ENCODE peak calls at places on chromosomes 16 and 17, in six cellular contexts. H, U, S, E, O and X are unnamed samples.

GRCh38 chr17:78484300-78485159 is 92.7 kb downstream of the DNAH17 start:
- DNase-seq in H (no peak), U (peak), S (peak), E (peak), O (peak), X (no peak)

GRCh38 chr16:459761-460160 is 34.3 kb downstream of the RAB11FIP3 start:
- DNase-seq in H (no peak), U (no peak), S (no peak), E (no peak), O (no peak), X (no peak)

GRCh38 chr16:73878616-73879015 is 418.0 kb upstream of the PSMD7 start:
- DNase-seq in H (peak), U (no peak), S (no peak), E (no peak), O (peak), X (no peak)

GRCh38 chr16:53213542-53213941 is 158.8 kb downstream of the CHD9 start:
- DNase-seq in H (no peak), U (no peak), S (no peak), E (no peak), O (no peak), X (no peak)

GRCh38 chr16:29784901-29785500 is 5.5 kb upstream of the KIF22 start:
- DNase-seq in H (peak), U (peak), S (peak), E (peak), O (peak), X (no peak)

GRCh38 chr16:8631818-8632217 is 10.3 kb downstream of the METTL22 start:
- DNase-seq in H (no peak), U (no peak), S (no peak), E (no peak), O (no peak), X (no peak)

GRCh38 chr16:85234310-85235235 is 122.3 kb upstream of the CIBAR2 start:
- DNase-seq in H (no peak), U (peak), S (peak), E (peak), O (peak), X (no peak)

GRCh38 chr16:963913-964695 is 6.7 kb downstream of the LMF1 start:
- DNase-seq in H (no peak), U (no peak), S (no peak), E (no peak), O (no peak), X (no peak)

GRCh38 chr17:79595471-79595870 is 15.4 kb downstream of the RBFOX3 start:
- DNase-seq in H (no peak), U (no peak), S (no peak), E (no peak), O (no peak), X (no peak)

GRCh38 chr17:34206569-34206968 is 48.5 kb upstream of the CCL2 start:
- DNase-seq in H (no peak), U (no peak), S (no peak), E (no peak), O (no peak), X (no peak)

GRCh38 chr16:29877266-29877961 is 14.4 kb upstream of the CDIPT start:
- DNase-seq in H (peak), U (peak), S (peak), E (peak), O (peak), X (no peak)

GRCh38 chr17:77645441-77646430 is 312.8 kb upstream of the TNRC6C start:
- DNase-seq in H (no peak), U (peak), S (peak), E (no peak), O (no peak), X (no peak)

GRCh38 chr16:49260253-49260652 is 21.4 kb downstream of the CBLN1 start:
- DNase-seq in H (no peak), U (no peak), S (no peak), E (no peak), O (no peak), X (no peak)

GRCh38 chr17:48011405-48012150 is 26.0 kb downstream of the COPZ2 start:
- DNase-seq in H (peak), U (peak), S (peak), E (peak), O (peak), X (no peak)

GRCh38 chr17:21373034-21373433 is 3.1 kb upstream of the KCNJ12 start:
- DNase-seq in H (no peak), U (no peak), S (no peak), E (no peak), O (no peak), X (no peak)

GRCh38 chr16:30349695-30350094 is 5.4 kb downstream of the CD2BP2 start:
- DNase-seq in H (no peak), U (no peak), S (no peak), E (no peak), O (no peak), X (no peak)

GRCh38 chr17:75785770-75786538 is 1.3 kb downstream of the UNK start:
- DNase-seq in H (peak), U (no peak), S (no peak), E (no peak), O (peak), X (no peak)

GRCh38 chr17:74210191-74211140 is 2.9 kb upstream of the TTYH2 start:
- DNase-seq in H (peak), U (peak), S (peak), E (peak), O (peak), X (no peak)

GRCh38 chr17:81067331-81067730 is 32.4 kb downstream of the BAIAP2 start:
- DNase-seq in H (no peak), U (no peak), S (no peak), E (no peak), O (no peak), X (no peak)

GRCh38 chr17:79388556-79389295 is 222.1 kb downstream of the RBFOX3 start:
- DNase-seq in H (peak), U (peak), S (peak), E (peak), O (peak), X (no peak)

GRCh38 chr17:67566656-67567055 is 151.1 kb upstream of the NOL11 start:
- DNase-seq in H (peak), U (peak), S (peak), E (no peak), O (no peak), X (peak)

GRCh38 chr17:56752263-56752662 is 81.5 kb downstream of the C17orf67 start:
- DNase-seq in H (no peak), U (no peak), S (no peak), E (no peak), O (peak), X (no peak)

GRCh38 chr17:75069783-75070182 is 18.0 kb upstream of the SLC16A5 start:
- DNase-seq in H (no peak), U (no peak), S (no peak), E (no peak), O (peak), X (no peak)

GRCh38 chr16:3101018-3101840 is 2.1 kb upstream of the ZSCAN10 start:
- DNase-seq in H (no peak), U (peak), S (peak), E (peak), O (peak), X (no peak)

GRCh38 chr17:64387145-64387473 is 3.6 kb downstream of the PECAM1 start:
- DNase-seq in H (no peak), U (no peak), S (no peak), E (no peak), O (no peak), X (no peak)

GRCh38 chr16:70429888-70430666 is 8.8 kb downstream of the ST3GAL2 start:
- DNase-seq in H (no peak), U (no peak), S (no peak), E (no peak), O (no peak), X (no peak)

GRCh38 chr16:70432304-70432799 is 6.5 kb downstream of the ST3GAL2 start:
- DNase-seq in H (no peak), U (no peak), S (no peak), E (no peak), O (peak), X (no peak)

GRCh38 chr16:70428178-70428998 is 10.5 kb downstream of the ST3GAL2 start:
- DNase-seq in H (peak), U (peak), S (peak), E (peak), O (peak), X (no peak)

GRCh38 chr16:70430667-70431536 is 8.0 kb downstream of the ST3GAL2 start:
- DNase-seq in H (no peak), U (peak), S (peak), E (peak), O (peak), X (no peak)

GRCh38 chr16:70427786-70428177 is 11.1 kb downstream of the ST3GAL2 start:
- DNase-seq in H (no peak), U (no peak), S (no peak), E (no peak), O (no peak), X (no peak)
- H3K9ac ChIP-seq in H (peak), U (peak), S (peak), E (peak), O (peak), X (no peak)

GRCh38 chr17:41529491-41529915 is 1.4 kb upstream of the KRT19 start:
- DNase-seq in H (no peak), U (no peak), S (no peak), E (no peak), O (no peak), X (no peak)
- H3K9ac ChIP-seq in H (no peak), U (no peak), S (peak), E (peak), O (no peak), X (no peak)

GRCh38 chr16:69940676-69941075 is 10.5 kb upstream of the CLEC18A start:
- DNase-seq in H (no peak), U (no peak), S (no peak), E (no peak), O (no peak), X (no peak)

GRCh38 chr16:69942627-69943170 is 8.4 kb upstream of the CLEC18A start:
- DNase-seq in H (no peak), U (no peak), S (no peak), E (no peak), O (no peak), X (no peak)

GRCh38 chr16:69939821-69940585 is 11.1 kb upstream of the CLEC18A start:
- DNase-seq in H (no peak), U (no peak), S (no peak), E (no peak), O (no peak), X (no peak)

GRCh38 chr16:69941251-69942098 is 9.7 kb upstream of the CLEC18A start:
- DNase-seq in H (no peak), U (no peak), S (no peak), E (no peak), O (peak), X (no peak)

DNA sequence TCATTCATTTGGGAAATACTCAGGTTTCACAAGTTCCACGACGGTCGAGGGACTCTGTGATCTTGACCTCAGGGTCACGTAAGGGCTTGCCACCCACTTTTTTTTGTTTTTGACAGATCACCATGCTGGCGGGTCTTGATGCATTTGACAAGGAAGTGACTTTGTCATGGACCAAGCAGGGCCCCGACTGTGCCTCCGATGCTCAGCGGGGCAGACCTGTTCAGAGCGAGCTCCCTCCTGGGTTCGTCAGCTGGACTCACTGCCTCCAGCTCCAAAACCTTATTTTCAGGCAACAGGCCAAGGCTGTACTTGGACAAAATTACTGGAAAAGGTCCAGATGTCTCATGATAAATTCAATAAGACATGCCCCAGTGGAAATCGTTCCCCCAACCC is 9.0 kb upstream of the CLEC18A start:
- DNase-seq in H (no peak), U (no peak), S (no peak), E (no peak), O (no peak), X (no peak)
- H3K9ac ChIP-seq in H (no peak), U (no peak), S (no peak), E (no peak), O (no peak), X (no peak)

GRCh38 chr16:35207059-35207999 is 1747.9 kb downstream of the TP53TG3F start:
- DNase-seq in H (no peak), U (no peak), S (no peak), E (peak), O (no peak), X (no peak)
- H3K9ac ChIP-seq in H (no peak), U (no peak), S (no peak), E (no peak), O (no peak), X (no peak)

DNA sequence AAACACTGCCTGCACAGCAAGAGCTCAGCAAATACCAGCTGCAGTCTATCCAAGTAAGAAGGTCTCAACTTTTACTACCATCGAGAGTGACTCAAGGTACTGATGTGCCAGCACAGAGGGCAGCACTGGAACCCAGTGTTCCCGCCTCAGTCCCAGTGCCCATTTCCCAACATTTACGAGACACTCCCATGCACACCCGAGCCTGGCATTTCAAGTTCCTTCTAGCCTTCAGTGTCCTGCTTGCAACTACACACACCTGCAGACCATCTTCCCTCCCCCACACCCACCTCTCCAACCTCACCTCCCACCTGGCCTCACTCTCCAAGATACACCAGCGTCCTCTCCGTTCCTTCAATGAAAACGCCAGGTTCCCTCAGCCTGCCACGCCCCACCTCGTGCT is 3.2 kb downstream of the KLHDC4 start:
- DNase-seq in H (no peak), U (no peak), S (no peak), E (no peak), O (no peak), X (no peak)
- H3K9ac ChIP-seq in H (no peak), U (no peak), S (no peak), E (peak), O (no peak), X (no peak)

GRCh38 chr17:3891626-3892094 is 1.2 kb downstream of the CAMKK1 start:
- DNase-seq in H (no peak), U (no peak), S (peak), E (no peak), O (no peak), X (no peak)
- H3K9ac ChIP-seq in H (no peak), U (no peak), S (no peak), E (peak), O (peak), X (peak)

GRCh38 chr17:8125196-8125946 is 1.5 kb upstream of the HES7 start:
- DNase-seq in H (peak), U (peak), S (peak), E (peak), O (peak), X (no peak)
- H3K9ac ChIP-seq in H (peak), U (no peak), S (no peak), E (peak), O (peak), X (peak)

GRCh38 chr17:82200135-82200534 is 12.5 kb downstream of the CCDC57 start:
- DNase-seq in H (no peak), U (no peak), S (no peak), E (peak), O (no peak), X (no peak)
- H3K9ac ChIP-seq in H (no peak), U (no peak), S (no peak), E (peak), O (no peak), X (no peak)

DNA sequence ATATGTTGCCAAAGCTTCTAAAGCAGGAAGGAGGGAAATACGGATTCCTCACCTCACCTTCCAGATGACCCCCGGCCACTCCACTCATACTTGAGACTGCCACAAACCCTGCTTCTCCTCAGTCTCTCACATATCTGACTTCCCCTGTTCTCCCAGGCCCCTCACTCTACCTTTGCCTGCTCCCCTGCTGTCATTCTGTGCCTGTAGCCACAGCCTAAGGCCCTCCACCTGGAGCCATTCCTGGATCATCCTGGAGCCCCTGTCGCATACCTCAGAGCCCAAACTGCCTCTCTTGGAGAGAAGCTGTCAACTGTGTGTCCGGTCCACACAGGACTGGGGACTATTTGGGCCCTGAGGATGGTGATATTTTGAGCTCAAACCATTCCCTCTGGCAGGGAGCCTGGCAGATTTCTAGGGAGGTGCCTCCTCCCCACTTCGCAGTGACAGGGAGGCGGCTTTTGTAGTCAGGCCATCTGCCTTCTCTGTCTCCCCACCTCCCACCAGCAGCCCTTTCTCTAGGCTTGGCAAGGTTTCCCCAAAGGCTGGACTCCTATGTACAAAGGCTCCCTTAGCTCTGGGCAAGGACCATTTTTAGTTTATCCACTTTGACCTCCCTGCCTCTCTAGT is 2.3 kb upstream of the MED24 start:
- DNase-seq in H (no peak), U (no peak), S (no peak), E (no peak), O (no peak), X (no peak)
- H3K9ac ChIP-seq in H (no peak), U (no peak), S (no peak), E (peak), O (no peak), X (no peak)